ENCODE peak calls at places on chromosome 13, in four cellular contexts. O is SK-N-SH, I is GM12878, C is K562. S is an unnamed sample.

GRCh38 chr13:28819046-28819747 is 942 bp upstream of the MTUS2 start:
- DNase-seq in C (peak), O (no peak), I (no peak), S (peak)

GRCh38 chr13:31913459-31913858 is 118.1 kb upstream of the FRY start:
- DNase-seq in I (no peak), O (no peak), C (no peak), S (no peak)

GRCh38 chr13:87820221-87820620 is 149.1 kb downstream of the SLITRK5 start:
- DNase-seq in I (no peak), O (no peak), C (no peak), S (no peak)

GRCh38 chr13:82719987-82720386 is 1162.3 kb downstream of the SLITRK1 start:
- DNase-seq in O (no peak), C (no peak), I (no peak), S (no peak)

GRCh38 chr13:51907040-51907732 is 45.4 kb downstream of the CCDC70 start:
- DNase-seq in O (no peak), C (no peak), I (no peak), S (no peak)

GRCh38 chr13:65843314-65843731 is 1386.8 kb downstream of the PCDH9 start:
- DNase-seq in C (no peak), O (no peak), I (no peak), S (no peak)

GRCh38 chr13:89746554-89746953 is 1600.9 kb upstream of the MIR17HG start:
- DNase-seq in O (no peak), C (no peak), I (no peak), S (no peak)

GRCh38 chr13:38947049-38947448 is 43.6 kb downstream of the STOML3 start:
- DNase-seq in I (no peak), O (no peak), C (no peak), S (no peak)

GRCh38 chr13:19860884-19861655 is 2.4 kb downstream of the ZMYM5 start:
- DNase-seq in O (no peak), I (no peak), C (no peak), S (no peak)
- TF ChIP-seq FOXM1 in O (no peak), I (no peak), C (no peak), S (no peak)

DNA sequence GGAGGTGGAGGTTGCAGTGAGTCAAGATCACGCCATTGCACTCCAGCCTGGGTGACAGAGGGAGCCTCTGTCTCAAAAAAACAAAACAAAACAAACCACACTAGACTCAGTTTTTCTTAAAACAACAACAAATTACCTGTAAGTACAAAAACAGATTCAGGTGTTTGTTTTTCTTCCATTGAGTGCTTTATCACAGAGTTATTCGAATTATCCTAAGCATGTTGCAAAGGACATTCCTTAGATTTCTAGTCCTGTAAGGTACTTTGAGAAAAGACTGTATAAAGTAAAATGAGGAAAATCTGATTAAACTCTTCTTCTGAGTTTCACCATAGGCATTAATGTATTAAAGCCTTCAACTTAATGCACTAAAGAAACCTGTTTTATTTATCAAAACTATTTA is 2.2 kb upstream of the EEF1AKMT1 start:
- DNase-seq in C (no peak), O (no peak), I (no peak), S (no peak)
- TF ChIP-seq FOXM1 in C (no peak), O (no peak), I (no peak), S (no peak)

GRCh38 chr13:64305246-64305645 is 2889.6 kb upstream of the PCDH20 start:
- DNase-seq in O (no peak), C (no peak), I (no peak), S (no peak)
- TF ChIP-seq FOXM1 in O (no peak), C (no peak), I (no peak), S (no peak)

GRCh38 chr13:111568290-111568689 is 247.8 kb downstream of the TEX29 start:
- DNase-seq in C (no peak), O (no peak), I (no peak), S (no peak)

GRCh38 chr13:111567637-111568036 is 247.2 kb downstream of the TEX29 start:
- DNase-seq in O (no peak), C (no peak), I (no peak), S (no peak)

GRCh38 chr13:111566567-111566966 is 246.1 kb downstream of the TEX29 start:
- DNase-seq in I (no peak), O (no peak), C (no peak), S (no peak)

GRCh38 chr13:111564657-111565056 is 244.2 kb downstream of the TEX29 start:
- DNase-seq in C (no peak), I (no peak), O (no peak), S (no peak)

GRCh38 chr13:111565400-111565799 is 245.0 kb downstream of the TEX29 start:
- DNase-seq in I (no peak), C (no peak), O (no peak), S (no peak)
- TF ChIP-seq FOXM1 in I (no peak), C (no peak), O (no peak), S (no peak)

GRCh38 chr13:33832872-33833271 is 14.9 kb downstream of the RFC3 start:
- DNase-seq in C (no peak), O (no peak), I (no peak), S (no peak)
- TF ChIP-seq FOXM1 in C (no peak), O (no peak), I (no peak), S (no peak)

DNA sequence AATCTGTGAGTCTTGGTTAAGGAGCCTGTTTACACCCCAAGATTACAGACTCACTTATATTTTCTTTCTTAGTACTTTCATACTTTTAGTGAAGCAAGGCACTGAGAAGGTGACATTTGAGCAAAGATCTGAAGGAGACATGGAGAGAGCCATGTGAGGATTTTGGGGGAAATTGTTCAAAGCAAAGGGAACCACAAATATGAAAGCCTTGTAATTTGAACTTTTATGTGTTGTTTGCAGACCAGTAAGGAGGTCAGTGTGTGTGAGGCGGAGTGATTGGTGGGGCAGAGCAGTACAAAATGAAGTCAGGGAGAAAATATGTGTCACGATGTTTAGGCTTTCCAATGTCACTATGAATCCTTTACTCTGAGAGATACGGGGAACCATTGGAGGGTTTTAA is 140.7 kb upstream of the KLF12 start:
- DNase-seq in I (no peak), C (no peak), O (no peak), S (no peak)
- TF ChIP-seq FOXM1 in I (no peak), C (no peak), O (no peak), S (no peak)

GRCh38 chr13:80590551-80590950 is 249.6 kb upstream of the SPRY2 start:
- DNase-seq in O (no peak), I (no peak), C (peak), S (no peak)

GRCh38 chr13:80586356-80586755 is 245.4 kb upstream of the SPRY2 start:
- DNase-seq in O (no peak), I (no peak), C (no peak), S (no peak)

GRCh38 chr13:80591978-80592377 is 251.1 kb upstream of the SPRY2 start:
- DNase-seq in I (no peak), O (no peak), C (no peak), S (no peak)
- TF ChIP-seq FOXM1 in I (no peak), O (no peak), C (no peak), S (no peak)

GRCh38 chr13:97223711-97224461 is 1.8 kb downstream of the MBNL2 start:
- DNase-seq in C (peak), I (no peak), O (no peak), S (peak)
- TF ChIP-seq FOXM1 in C (no peak), I (no peak), O (no peak), S (no peak)

GRCh38 chr13:41577437-41577836 is 120.1 kb downstream of the RGCC start:
- DNase-seq in O (no peak), C (no peak), I (no peak), S (no peak)
- TF ChIP-seq FOXM1 in O (no peak), C (no peak), I (no peak), S (no peak)

DNA sequence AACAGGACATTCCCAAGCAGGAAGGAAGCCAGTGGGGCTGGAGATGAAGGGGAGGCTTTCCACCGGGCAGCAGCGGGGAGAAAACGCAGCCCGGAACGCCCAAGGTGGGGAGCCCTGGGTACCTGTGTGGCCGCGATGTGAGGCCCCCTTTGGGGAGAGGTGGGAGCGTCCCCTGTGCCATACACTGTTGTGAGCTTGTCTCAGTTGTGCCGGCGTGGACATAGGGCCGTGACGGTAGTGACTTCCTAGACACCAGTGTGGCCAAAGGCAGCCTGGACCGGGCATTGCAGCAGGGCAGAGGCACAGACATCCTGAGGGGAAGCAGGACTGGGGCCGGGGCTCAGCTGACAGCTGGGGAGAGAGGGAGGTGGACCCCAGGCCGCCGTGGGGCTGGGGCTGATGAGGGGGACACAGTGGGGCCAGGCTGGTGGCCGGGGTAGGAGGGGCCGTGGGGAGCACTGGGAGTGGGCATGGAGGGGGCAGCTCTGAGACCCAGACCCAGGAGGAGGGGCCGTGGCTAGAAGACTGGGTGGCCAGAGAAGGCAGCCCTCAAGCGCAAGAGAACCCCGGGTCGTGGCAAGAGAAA is 38.5 kb upstream of the TFDP1 start:
- DNase-seq in O (peak), I (no peak), C (no peak), S (no peak)
- TF ChIP-seq FOXM1 in O (no peak), I (no peak), C (no peak), S (no peak)

S was measured in HEK293T.